ENCODE peak calls at places on chromosome X, in seven cellular contexts. F, H, G, C, Q, O and I are unnamed samples.

GRCh38 chrX:134727363-134727762 is 69.1 kb upstream of the PLAC1 start:
- DNase-seq in F (no peak), H (peak), G (no peak), C (no peak), Q (no peak), O (no peak), I (no peak)

GRCh38 chrX:15299945-15300851 is 15.2 kb downstream of the ASB11 start:
- DNase-seq in F (no peak), H (peak), G (peak), C (peak), Q (no peak), O (no peak), I (no peak)

GRCh38 chrX:47723689-47724088 is 64.7 kb upstream of the UXT start:
- DNase-seq in F (no peak), H (peak), G (no peak), C (no peak), Q (no peak), O (no peak), I (no peak)

GRCh38 chrX:9767375-9767774 is 1.7 kb upstream of the GPR143 start:
- DNase-seq in F (no peak), H (peak), G (no peak), C (no peak), Q (no peak), O (no peak), I (no peak)

GRCh38 chrX:119008122-119008744 is 33.8 kb downstream of the LONRF3 start:
- DNase-seq in F (no peak), H (peak), G (peak), C (no peak), Q (no peak), O (peak), I (no peak)

GRCh38 chrX:77200663-77201062 is 246.5 kb upstream of the FGF16 start:
- DNase-seq in F (no peak), H (no peak), G (no peak), C (no peak), Q (no peak), O (no peak), I (no peak)

GRCh38 chrX:31546130-31546529 is 474.3 kb upstream of the FTHL17 start:
- DNase-seq in F (no peak), H (no peak), G (peak), C (peak), Q (peak), O (no peak), I (no peak)

GRCh38 chrX:132407704-132408103 is 81.1 kb downstream of the MBNL3 start:
- DNase-seq in F (no peak), H (no peak), G (no peak), C (no peak), Q (no peak), O (no peak), I (no peak)

GRCh38 chrX:101257448-101258259 is 33.5 kb downstream of the TAF7L start:
- DNase-seq in F (no peak), H (no peak), G (peak), C (peak), Q (no peak), O (no peak), I (no peak)

GRCh38 chrX:19375546-19375945 is 31.8 kb downstream of the PDHA1 start:
- DNase-seq in F (no peak), H (no peak), G (no peak), C (no peak), Q (no peak), O (no peak), I (no peak)

GRCh38 chrX:136199365-136199764 is 51.8 kb downstream of the MAP7D3 start:
- DNase-seq in F (no peak), H (peak), G (no peak), C (peak), Q (peak), O (no peak), I (no peak)

GRCh38 chrX:53018627-53019026 is 30.0 kb upstream of the GPR173 start:
- DNase-seq in F (no peak), H (peak), G (no peak), C (no peak), Q (no peak), O (no peak), I (no peak)

GRCh38 chrX:154696328-154697045 is 43.1 kb upstream of the CTAG2 start:
- DNase-seq in F (no peak), H (no peak), G (peak), C (peak), Q (peak), O (no peak), I (no peak)

GRCh38 chrX:78514852-78515251 is 144.3 kb downstream of the RTL3 start:
- DNase-seq in F (no peak), H (no peak), G (no peak), C (peak), Q (peak), O (no peak), I (no peak)

GRCh38 chrX:39396358-39396995 is 595.2 kb downstream of the MID1IP1 start:
- DNase-seq in F (no peak), H (peak), G (no peak), C (no peak), Q (no peak), O (no peak), I (no peak)

GRCh38 chrX:149916745-149917392 is 12.5 kb upstream of the HSFX4 start:
- DNase-seq in F (no peak), H (no peak), G (no peak), C (no peak), Q (no peak), O (no peak), I (no peak)

GRCh38 chrX:701673-702072 is 71.1 kb downstream of the SHOX start:
- DNase-seq in F (no peak), H (no peak), G (no peak), C (no peak), Q (no peak), O (no peak), I (no peak)

GRCh38 chrX:112979879-112980278 is 139.2 kb upstream of the AMOT start:
- DNase-seq in F (no peak), H (no peak), G (no peak), C (no peak), Q (no peak), O (no peak), I (no peak)

GRCh38 chrX:13120017-13120416 is 75.6 kb upstream of the FAM9C start:
- DNase-seq in F (peak), H (no peak), G (peak), C (peak), Q (no peak), O (no peak), I (no peak)

GRCh38 chrX:39397561-39398200 is 596.4 kb downstream of the MID1IP1 start:
- DNase-seq in F (no peak), H (peak), G (no peak), C (no peak), Q (no peak), O (no peak), I (no peak)

GRCh38 chrX:77003956-77004355 is 443.2 kb upstream of the FGF16 start:
- DNase-seq in F (no peak), H (no peak), G (peak), C (peak), Q (no peak), O (no peak), I (no peak)